ENCODE peak calls at places on chromosomes 6 and 20, in six cellular contexts. One of them, this sample, is unnamed.

GRCh38 chr6:149823013-149823412 is 41.1 kb downstream of the LRP11 start:
- DNase-seq in GM12892: no peak
- DNase-seq in IMR-90: no peak
- DNase-seq in A549: no peak
- DNase-seq in uterus: no peak
- DNase-seq in ovary: no peak
- DNase-seq in this sample: no peak

GRCh38 chr6:79385893-79386292 is 151.3 kb downstream of the LCA5 start:
- DNase-seq in GM12892: no peak
- DNase-seq in IMR-90: no peak
- DNase-seq in A549: no peak
- DNase-seq in uterus: no peak
- DNase-seq in ovary: no peak
- DNase-seq in this sample: no peak

GRCh38 chr6:1970151-1970561 is 275.2 kb downstream of the GMDS start:
- DNase-seq in GM12892: no peak
- DNase-seq in IMR-90: peak; percentile 44
- DNase-seq in A549: no peak
- DNase-seq in uterus: no peak
- DNase-seq in ovary: no peak
- DNase-seq in this sample: no peak

GRCh38 chr6:3165631-3166534 is 8.5 kb upstream of the TUBB2A start:
- DNase-seq in GM12892: no peak
- DNase-seq in IMR-90: peak; percentile 32
- DNase-seq in A549: no peak
- DNase-seq in uterus: no peak
- DNase-seq in ovary: no peak
- DNase-seq in this sample: no peak

GRCh38 chr6:105320766-105321165 is 82.1 kb downstream of the PREP start:
- DNase-seq in GM12892: no peak
- DNase-seq in IMR-90: no peak
- DNase-seq in A549: no peak
- DNase-seq in uterus: no peak
- DNase-seq in ovary: no peak
- DNase-seq in this sample: no peak

GRCh38 chr6:23243858-23244257 is 674.5 kb downstream of the HDGFL1 start:
- DNase-seq in GM12892: no peak
- DNase-seq in IMR-90: no peak
- DNase-seq in A549: no peak
- DNase-seq in uterus: no peak
- DNase-seq in ovary: no peak
- DNase-seq in this sample: no peak

GRCh38 chr20:58452667-58453255 is 62.4 kb downstream of the APCDD1L start:
- DNase-seq in GM12892: no peak
- DNase-seq in IMR-90: no peak
- DNase-seq in A549: no peak
- DNase-seq in uterus: no peak
- DNase-seq in ovary: no peak
- DNase-seq in this sample: no peak

GRCh38 chr6:109772961-109773431 is 81.9 kb downstream of the FIG4 start:
- DNase-seq in GM12892: no peak
- DNase-seq in IMR-90: peak; percentile 80
- DNase-seq in A549: no peak
- DNase-seq in uterus: no peak
- DNase-seq in ovary: no peak
- DNase-seq in this sample: no peak

GRCh38 chr6:35213161-35213823 is 464 bp upstream of the SCUBE3 start:
- DNase-seq in GM12892: no peak
- DNase-seq in IMR-90: no peak
- DNase-seq in A549: no peak
- DNase-seq in uterus: no peak
- DNase-seq in ovary: no peak
- DNase-seq in this sample: no peak

GRCh38 chr6:165245287-165245686 is 64.1 kb downstream of the C6orf118 start:
- DNase-seq in GM12892: no peak
- DNase-seq in IMR-90: peak; percentile 2
- DNase-seq in A549: no peak
- DNase-seq in uterus: no peak
- DNase-seq in ovary: no peak
- DNase-seq in this sample: no peak

GRCh38 chr6:1729133-1729751 is 119.5 kb downstream of the FOXC1 start:
- DNase-seq in GM12892: no peak
- DNase-seq in IMR-90: no peak
- DNase-seq in A549: no peak
- DNase-seq in uterus: no peak
- DNase-seq in ovary: no peak
- DNase-seq in this sample: no peak

GRCh38 chr6:42937548-42938427 is 8.5 kb downstream of the CNPY3 start:
- DNase-seq in GM12892: no peak
- DNase-seq in IMR-90: no peak
- DNase-seq in A549: no peak
- DNase-seq in uterus: no peak
- DNase-seq in ovary: no peak
- DNase-seq in this sample: no peak

GRCh38 chr6:99490608-99491007 is 24.6 kb downstream of the USP45 start:
- DNase-seq in GM12892: no peak
- DNase-seq in IMR-90: no peak
- DNase-seq in A549: no peak
- DNase-seq in uterus: no peak
- DNase-seq in ovary: no peak
- DNase-seq in this sample: no peak

GRCh38 chr20:49677777-49678758 is 35.6 kb downstream of the B4GALT5 start:
- DNase-seq in GM12892: no peak
- DNase-seq in IMR-90: no peak
- DNase-seq in A549: no peak
- DNase-seq in uterus: no peak
- DNase-seq in ovary: no peak
- DNase-seq in this sample: no peak

DNA sequence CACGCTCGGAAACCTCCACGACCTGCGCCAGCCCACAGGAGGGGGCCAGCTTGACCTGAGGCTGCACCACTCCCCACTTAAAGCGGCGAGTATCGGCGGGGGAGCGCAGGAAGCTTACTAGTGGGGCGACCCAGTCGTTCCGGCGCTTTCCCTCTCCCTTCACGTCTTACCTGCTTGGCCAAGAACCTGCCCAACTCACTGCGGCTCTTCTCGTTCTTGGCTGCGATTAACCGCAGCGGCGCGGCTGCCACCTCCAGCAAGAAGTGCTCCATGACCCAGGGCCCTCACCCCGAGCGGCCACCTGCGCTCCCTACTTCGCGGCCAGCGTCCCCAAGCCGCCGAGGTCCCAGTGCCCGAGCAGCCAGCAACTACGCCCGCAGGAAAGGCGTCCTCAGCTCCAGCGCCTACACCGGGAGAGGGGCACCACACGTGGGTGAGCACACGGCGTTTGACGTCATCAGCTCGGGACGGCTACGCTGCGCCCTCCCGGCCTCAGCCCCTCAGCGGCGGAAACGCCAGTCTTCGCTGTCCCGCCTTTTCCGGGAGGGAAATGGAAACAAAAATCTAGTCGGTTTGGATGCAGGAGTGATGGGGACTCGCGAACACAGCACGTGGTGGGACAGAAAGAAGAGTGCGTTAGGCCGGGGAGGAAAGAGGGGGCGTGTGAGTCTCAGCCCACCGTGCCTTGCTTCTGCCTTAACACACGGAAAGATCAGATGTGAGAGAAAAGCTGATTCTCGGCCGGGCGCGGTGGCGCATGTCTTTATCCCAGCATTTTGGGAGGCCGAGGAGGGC is at the start of gene MDN1:
- DNase-seq in GM12892: peak; percentile 91
- DNase-seq in IMR-90: peak; percentile 95
- DNase-seq in A549: peak; percentile 78
- DNase-seq in uterus: peak; percentile 88
- DNase-seq in ovary: peak; percentile 91
- DNase-seq in this sample: peak; percentile 88
- TF ChIP-seq POLR2A in GM12892: peak; percentile 84
- TF ChIP-seq POLR2A in IMR-90: peak; percentile 62
- TF ChIP-seq POLR2A in A549: peak; percentile 85
- TF ChIP-seq POLR2A in uterus: peak; percentile 56
- TF ChIP-seq POLR2A in ovary: peak; percentile 70
- TF ChIP-seq POLR2A in this sample: no peak

GRCh38 chr6:7140631-7141366 is 33.0 kb downstream of the RREB1 start:
- DNase-seq in GM12892: peak; percentile 86
- DNase-seq in IMR-90: peak; percentile 66
- DNase-seq in A549: peak; percentile 76
- DNase-seq in uterus: peak; percentile 88
- DNase-seq in ovary: peak; percentile 89
- DNase-seq in this sample: peak; percentile 98
- TF ChIP-seq POLR2A in GM12892: peak; percentile 68
- TF ChIP-seq POLR2A in IMR-90: peak; percentile 80
- TF ChIP-seq POLR2A in A549: peak; percentile 51
- TF ChIP-seq POLR2A in uterus: peak; percentile 65
- TF ChIP-seq POLR2A in ovary: peak; percentile 67
- TF ChIP-seq POLR2A in this sample: peak; percentile 31

DNA sequence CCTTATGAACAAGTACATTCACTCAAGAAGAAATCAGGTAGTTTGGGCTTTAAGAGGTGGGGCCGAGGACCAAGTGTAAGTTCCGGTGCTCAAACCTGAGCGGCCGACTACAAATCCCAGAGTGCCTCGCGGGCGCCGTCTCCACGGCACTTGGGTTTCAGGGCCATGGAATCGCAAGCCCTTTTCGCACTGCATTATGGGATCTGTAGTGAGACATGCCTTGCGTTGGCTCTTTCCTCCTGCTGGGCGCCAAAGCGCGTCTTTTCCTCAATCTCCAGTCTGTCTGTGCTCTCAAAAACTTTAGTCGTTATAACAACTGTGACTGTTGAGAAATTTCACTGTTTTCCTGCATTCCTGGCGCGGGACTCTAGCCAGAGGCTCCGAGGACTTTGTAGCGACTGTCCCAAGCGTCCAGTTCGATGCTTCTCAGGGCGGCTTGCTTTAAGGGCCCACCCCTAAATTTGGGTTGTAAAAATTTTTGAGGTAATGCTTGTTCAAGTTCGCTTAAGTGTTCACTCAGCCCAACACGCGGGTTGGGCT is 408 bp upstream of the FBXO9 start:
- DNase-seq in GM12892: peak; percentile 77
- DNase-seq in IMR-90: peak; percentile 97
- DNase-seq in A549: peak; percentile 85
- DNase-seq in uterus: peak; percentile 96
- DNase-seq in ovary: peak; percentile 97
- DNase-seq in this sample: peak; percentile 98
- TF ChIP-seq POLR2A in GM12892: no peak
- TF ChIP-seq POLR2A in IMR-90: no peak
- TF ChIP-seq POLR2A in A549: no peak
- TF ChIP-seq POLR2A in uterus: no peak
- TF ChIP-seq POLR2A in ovary: peak; percentile 56
- TF ChIP-seq POLR2A in this sample: no peak

GRCh38 chr6:33907227-33907626 is 103.4 kb upstream of the MLN start:
- DNase-seq in GM12892: no peak
- DNase-seq in IMR-90: no peak
- DNase-seq in A549: no peak
- DNase-seq in uterus: no peak
- DNase-seq in ovary: no peak
- DNase-seq in this sample: no peak

GRCh38 chr6:33905081-33905609 is 101.3 kb upstream of the MLN start:
- DNase-seq in GM12892: no peak
- DNase-seq in IMR-90: no peak
- DNase-seq in A549: no peak
- DNase-seq in uterus: no peak
- DNase-seq in ovary: no peak
- DNase-seq in this sample: no peak

GRCh38 chr6:33908025-33908424 is 104.2 kb upstream of the MLN start:
- DNase-seq in GM12892: no peak
- DNase-seq in IMR-90: no peak
- DNase-seq in A549: no peak
- DNase-seq in uterus: no peak
- DNase-seq in ovary: no peak
- DNase-seq in this sample: no peak

GRCh38 chr6:33904050-33904827 is 100.4 kb upstream of the MLN start:
- DNase-seq in GM12892: peak; percentile 63
- DNase-seq in IMR-90: no peak
- DNase-seq in A549: no peak
- DNase-seq in uterus: no peak
- DNase-seq in ovary: no peak
- DNase-seq in this sample: no peak

GRCh38 chr6:33906413-33906812 is 102.6 kb upstream of the MLN start:
- DNase-seq in GM12892: no peak
- DNase-seq in IMR-90: no peak
- DNase-seq in A549: no peak
- DNase-seq in uterus: no peak
- DNase-seq in ovary: no peak
- DNase-seq in this sample: no peak
- TF ChIP-seq POLR2A in GM12892: no peak
- TF ChIP-seq POLR2A in IMR-90: no peak
- TF ChIP-seq POLR2A in A549: no peak
- TF ChIP-seq POLR2A in uterus: no peak
- TF ChIP-seq POLR2A in ovary: no peak
- TF ChIP-seq POLR2A in this sample: no peak

DNA sequence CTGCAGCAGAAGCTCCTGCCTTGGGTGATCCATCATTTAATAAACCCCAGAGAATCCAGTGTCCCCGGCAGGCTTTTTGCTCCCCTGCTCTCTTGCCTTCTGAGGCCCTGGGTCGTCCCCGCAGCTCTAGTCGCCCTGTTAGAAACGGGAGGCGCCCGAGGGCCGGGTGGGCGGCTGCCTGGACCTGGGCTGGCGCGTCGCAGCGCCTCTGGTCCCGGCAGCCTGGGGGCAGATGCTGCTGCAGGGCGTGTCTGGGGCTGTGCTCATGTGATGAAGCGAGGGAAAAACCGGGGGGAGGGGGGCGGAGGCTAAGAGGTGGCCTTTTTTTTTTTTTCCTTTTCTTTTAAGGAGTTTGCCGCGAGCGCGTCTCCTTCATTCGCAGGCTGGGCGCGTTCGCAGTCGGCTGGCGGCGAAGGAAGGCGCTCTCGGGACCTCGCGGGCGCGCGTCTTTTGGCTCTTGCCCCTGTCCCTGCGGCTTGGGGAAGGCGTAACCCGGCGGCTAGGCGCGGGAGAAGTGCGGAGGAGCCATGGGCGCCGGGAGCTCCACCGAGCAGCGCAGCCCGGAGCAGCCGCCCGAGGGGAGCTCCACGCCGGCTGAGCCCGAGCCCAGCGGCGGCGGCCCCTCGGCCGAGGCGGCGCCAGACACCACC is 394 bp downstream of the AKAP12 start:
- DNase-seq in GM12892: peak; percentile 34
- DNase-seq in IMR-90: peak; percentile 64
- DNase-seq in A549: peak; percentile 60
- DNase-seq in uterus: peak; percentile 85
- DNase-seq in ovary: peak; percentile 94
- DNase-seq in this sample: peak; percentile 92
- TF ChIP-seq POLR2A in GM12892: no peak
- TF ChIP-seq POLR2A in IMR-90: peak; percentile 74
- TF ChIP-seq POLR2A in A549: peak; percentile 56
- TF ChIP-seq POLR2A in uterus: peak; percentile 33
- TF ChIP-seq POLR2A in ovary: peak; percentile 68
- TF ChIP-seq POLR2A in this sample: no peak

This sample was measured in lower leg skin.